ENCODE peak calls at places on chromosome 20, in eight cellular contexts. X is amygdala, J is HS-5, I is GM12892, Z is heart right ventricle, T is left ventricle myocardium inferior, Q is aorta, C is omental fat pad. P is an unnamed sample.

GRCh38 chr20:24148372-24148771 is 159.8 kb upstream of the GGTLC1 start:
- DNase-seq in X (no peak), J (no peak), I (no peak), Z (no peak), T (no peak), Q (no peak), C (no peak), P (no peak)

GRCh38 chr20:50467618-50468373 is 42.4 kb upstream of the PTPN1 start:
- DNase-seq in X (peak), J (peak), I (no peak), Z (no peak), T (no peak), Q (no peak), C (no peak), P (no peak)

GRCh38 chr20:6746901-6747609 is 20.4 kb upstream of the BMP2 start:
- DNase-seq in X (no peak), J (no peak), I (no peak), Z (no peak), T (no peak), Q (no peak), C (no peak), P (no peak)

GRCh38 chr20:20525756-20526155 is 157.9 kb downstream of the INSM1 start:
- DNase-seq in X (peak), J (no peak), I (no peak), Z (no peak), T (no peak), Q (no peak), C (no peak), P (no peak)

GRCh38 chr20:38864662-38865061 is 59.2 kb downstream of the PPP1R16B start:
- DNase-seq in X (no peak), J (no peak), I (no peak), Z (no peak), T (no peak), Q (no peak), C (no peak), P (no peak)

GRCh38 chr20:1935696-1936366 is 40.6 kb downstream of the SIRPA start:
- DNase-seq in X (peak), J (no peak), I (no peak), Z (peak), T (peak), Q (no peak), C (no peak), P (no peak)

GRCh38 chr20:6711950-6712634 is 55.4 kb upstream of the BMP2 start:
- DNase-seq in X (no peak), J (no peak), I (no peak), Z (no peak), T (no peak), Q (no peak), C (no peak), P (no peak)

GRCh38 chr20:3749689-3750639 is 17.5 kb downstream of the HSPA12B start:
- DNase-seq in X (no peak), J (no peak), I (peak), Z (no peak), T (no peak), Q (no peak), C (no peak), P (peak)

GRCh38 chr20:63941282-63942060 is 14.7 kb downstream of the UCKL1 start:
- DNase-seq in X (no peak), J (no peak), I (no peak), Z (peak), T (peak), Q (peak), C (no peak), P (peak)

GRCh38 chr20:49624317-49624716 is 56.4 kb upstream of the PTGIS start:
- DNase-seq in X (no peak), J (no peak), I (no peak), Z (no peak), T (no peak), Q (no peak), C (no peak), P (no peak)

GRCh38 chr20:25551413-25552210 is 33.7 kb downstream of the NINL start:
- DNase-seq in X (no peak), J (no peak), I (no peak), Z (no peak), T (no peak), Q (no peak), C (no peak), P (no peak)

P was measured in GM18507.